ENCODE peak calls at places on chromosome 6, in seven cellular contexts. C is pancreas, Y is lung, J is Panc1, Q is epithelial cell of proximal tubule, A is heart right ventricle, V is psoas muscle. X is an unnamed sample.

GRCh38 chr6:26033942-26034354 is 53.3 kb upstream of the HFE start:
- DNase-seq in C (peak; percentile 40), Y (no peak), J (no peak), Q (no peak), A (no peak), V (peak; percentile 61), X (no peak)

GRCh38 chr6:52741872-52742271 is 21.4 kb downstream of the GSTA2 start:
- DNase-seq in C (no peak), Y (no peak), J (no peak), Q (no peak), A (no peak), V (no peak), X (no peak)

GRCh38 chr6:44096615-44097014 is 30.6 kb downstream of the MRPL14 start:
- DNase-seq in C (peak; percentile 75), Y (peak; percentile 81), J (no peak), Q (no peak), A (peak; percentile 67), V (peak; percentile 75), X (peak; percentile 84)

GRCh38 chr6:101341926-101342325 is 51.6 kb upstream of the GRIK2 start:
- DNase-seq in C (no peak), Y (no peak), J (no peak), Q (no peak), A (no peak), V (no peak), X (no peak)

GRCh38 chr6:73455865-73456629 is 4.0 kb upstream of the CGAS start:
- DNase-seq in C (no peak), Y (no peak), J (no peak), Q (no peak), A (no peak), V (no peak), X (peak; percentile 91)

GRCh38 chr6:52538921-52539354 is 37.9 kb downstream of the TRAM2 start:
- DNase-seq in C (no peak), Y (no peak), J (no peak), Q (no peak), A (no peak), V (no peak), X (no peak)

GRCh38 chr6:5127106-5127687 is 42.1 kb downstream of the PPP1R3G start:
- DNase-seq in C (no peak), Y (no peak), J (no peak), Q (no peak), A (no peak), V (no peak), X (no peak)

GRCh38 chr6:156316613-156317012 is 460.6 kb upstream of the ARID1B start:
- DNase-seq in C (no peak), Y (no peak), J (no peak), Q (no peak), A (no peak), V (no peak), X (no peak)

GRCh38 chr6:170157567-170158218 is 133.2 kb downstream of the DLL1 start:
- DNase-seq in C (no peak), Y (no peak), J (no peak), Q (no peak), A (no peak), V (no peak), X (no peak)

GRCh38 chr6:25384234-25384633 is 105.1 kb downstream of the CARMIL1 start:
- DNase-seq in C (no peak), Y (no peak), J (no peak), Q (no peak), A (no peak), V (no peak), X (no peak)

GRCh38 chr6:90233994-90234393 is 62.6 kb downstream of the BACH2 start:
- DNase-seq in C (no peak), Y (no peak), J (no peak), Q (no peak), A (no peak), V (no peak), X (no peak)

GRCh38 chr6:36340341-36340670 is 3.6 kb upstream of the BNIP5 start:
- DNase-seq in C (no peak), Y (no peak), J (no peak), Q (no peak), A (no peak), V (no peak), X (no peak)

GRCh38 chr6:36343109-36343508 is 6.4 kb upstream of the BNIP5 start:
- DNase-seq in C (no peak), Y (no peak), J (no peak), Q (no peak), A (no peak), V (no peak), X (no peak)

GRCh38 chr6:36339156-36339555 is 2.5 kb upstream of the BNIP5 start:
- DNase-seq in C (no peak), Y (no peak), J (no peak), Q (no peak), A (no peak), V (no peak), X (no peak)

GRCh38 chr6:36337814-36338213 is 1.1 kb upstream of the BNIP5 start:
- DNase-seq in C (no peak), Y (no peak), J (no peak), Q (no peak), A (no peak), V (no peak), X (no peak)

DNA sequence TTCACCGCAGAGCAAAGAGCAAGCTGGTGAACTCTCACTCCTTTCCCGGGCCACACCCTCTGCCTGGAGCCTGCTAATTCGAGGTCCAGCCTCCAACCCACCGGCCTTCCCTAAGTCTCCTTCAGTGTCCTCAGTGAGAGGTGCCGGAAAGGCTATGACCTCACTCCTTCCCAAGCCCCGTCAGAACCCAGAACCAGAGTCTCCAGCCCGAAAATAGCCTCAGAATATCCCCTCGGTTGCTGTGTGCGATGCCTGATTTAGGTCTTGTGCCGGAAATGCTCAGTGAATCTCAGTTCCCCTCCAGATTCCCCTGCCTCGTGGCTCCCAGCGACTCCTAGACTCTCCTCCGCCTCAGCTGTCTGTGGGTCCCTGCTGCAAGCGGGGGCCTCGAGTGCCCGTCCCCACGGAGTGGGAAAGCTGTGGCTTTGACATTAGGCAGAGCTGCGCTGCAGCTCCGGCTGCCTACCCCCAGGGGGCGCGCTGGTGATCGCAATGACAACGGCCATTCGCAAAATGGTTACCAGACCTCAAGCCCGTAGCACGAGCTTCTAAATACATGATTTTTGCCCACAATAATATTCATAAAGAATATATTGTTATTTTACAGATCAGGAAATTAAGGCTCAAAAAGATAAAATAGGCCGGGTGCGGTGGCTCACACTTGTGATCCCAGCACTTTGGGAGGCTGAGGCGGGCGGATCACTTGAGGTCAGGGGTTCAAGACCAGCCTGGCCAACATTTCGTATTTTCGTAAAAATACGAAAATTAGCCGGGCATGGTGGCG is 4.2 kb upstream of the BNIP5 start:
- DNase-seq in C (peak; percentile 78), Y (peak; percentile 78), J (peak; percentile 42), Q (no peak), A (peak; percentile 85), V (peak; percentile 80), X (peak; percentile 75)
- H3K4me3 ChIP-seq in C (no peak overlapping the region), Y (no peak overlapping the region), J (peak overlapping the region; percentile 70), Q (peak overlapping the region; percentile 34), A (peak overlapping the region; percentile 16), V (peak overlapping the region; percentile 22), X (no peak overlapping the region)

GRCh38 chr6:144283781-144284473 is 1.2 kb upstream of the UTRN start:
- DNase-seq in C (no peak), Y (peak; percentile 7), J (no peak), Q (no peak), A (no peak), V (no peak), X (peak; percentile 45)
- TF ChIP-seq CTCF in C (no peak), Y (no peak), J (no peak), Q (peak; percentile 17), A (no peak), V (no peak), X (peak; percentile 20)

GRCh38 chr6:16700202-16700997 is 60.9 kb downstream of the ATXN1 start:
- DNase-seq in C (no peak), Y (no peak), J (no peak), Q (no peak), A (no peak), V (no peak), X (no peak)

GRCh38 chr6:16707101-16707783 is 54.0 kb downstream of the ATXN1 start:
- DNase-seq in C (no peak), Y (no peak), J (no peak), Q (no peak), A (no peak), V (no peak), X (no peak)

GRCh38 chr6:16705403-16705993 is 55.8 kb downstream of the ATXN1 start:
- DNase-seq in C (no peak), Y (no peak), J (no peak), Q (no peak), A (no peak), V (no peak), X (no peak)

GRCh38 chr6:16706029-16706428 is 55.2 kb downstream of the ATXN1 start:
- DNase-seq in C (no peak), Y (no peak), J (no peak), Q (no peak), A (no peak), V (no peak), X (no peak)

DNA sequence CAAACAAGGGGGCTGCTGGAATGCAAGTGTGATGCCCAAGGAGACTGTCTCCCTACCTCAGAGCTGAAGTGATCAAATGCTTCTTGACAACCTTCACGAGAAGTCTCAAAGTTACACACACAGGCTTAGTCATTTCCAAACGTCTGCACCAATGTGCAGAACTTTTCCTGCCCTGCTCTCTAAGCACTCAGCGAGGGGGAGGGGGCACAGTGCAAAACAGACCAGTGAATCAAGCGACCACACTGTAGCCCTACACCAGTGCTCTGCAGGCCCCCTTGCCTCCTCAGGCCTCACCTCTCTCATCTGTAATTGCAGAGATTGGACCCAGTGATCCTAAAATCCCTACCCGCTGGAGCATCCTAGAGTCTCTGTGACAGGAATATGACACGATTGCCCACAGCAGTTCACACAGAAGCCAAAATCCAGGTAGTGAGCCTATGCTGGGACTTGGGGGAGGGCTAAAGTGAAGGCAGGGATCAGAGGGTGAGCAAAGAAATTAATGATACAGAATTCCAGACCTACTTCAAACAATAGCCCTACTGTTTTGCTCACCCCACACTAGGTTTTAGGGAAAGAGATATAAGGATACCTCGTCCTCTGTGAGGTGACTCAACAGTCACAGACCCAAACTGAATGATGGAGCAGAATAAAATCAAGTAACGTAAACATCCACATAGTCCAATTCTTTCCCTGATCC is 56.4 kb downstream of the ATXN1 start:
- DNase-seq in C (no peak), Y (no peak), J (no peak), Q (no peak), A (no peak), V (no peak), X (peak; percentile 41)
- H3K4me3 ChIP-seq in C (no peak overlapping the region), Y (no peak overlapping the region), J (peak overlapping the region; percentile 49), Q (no peak overlapping the region), A (peak overlapping the region; percentile 28), V (no peak overlapping the region), X (no peak overlapping the region)

DNA sequence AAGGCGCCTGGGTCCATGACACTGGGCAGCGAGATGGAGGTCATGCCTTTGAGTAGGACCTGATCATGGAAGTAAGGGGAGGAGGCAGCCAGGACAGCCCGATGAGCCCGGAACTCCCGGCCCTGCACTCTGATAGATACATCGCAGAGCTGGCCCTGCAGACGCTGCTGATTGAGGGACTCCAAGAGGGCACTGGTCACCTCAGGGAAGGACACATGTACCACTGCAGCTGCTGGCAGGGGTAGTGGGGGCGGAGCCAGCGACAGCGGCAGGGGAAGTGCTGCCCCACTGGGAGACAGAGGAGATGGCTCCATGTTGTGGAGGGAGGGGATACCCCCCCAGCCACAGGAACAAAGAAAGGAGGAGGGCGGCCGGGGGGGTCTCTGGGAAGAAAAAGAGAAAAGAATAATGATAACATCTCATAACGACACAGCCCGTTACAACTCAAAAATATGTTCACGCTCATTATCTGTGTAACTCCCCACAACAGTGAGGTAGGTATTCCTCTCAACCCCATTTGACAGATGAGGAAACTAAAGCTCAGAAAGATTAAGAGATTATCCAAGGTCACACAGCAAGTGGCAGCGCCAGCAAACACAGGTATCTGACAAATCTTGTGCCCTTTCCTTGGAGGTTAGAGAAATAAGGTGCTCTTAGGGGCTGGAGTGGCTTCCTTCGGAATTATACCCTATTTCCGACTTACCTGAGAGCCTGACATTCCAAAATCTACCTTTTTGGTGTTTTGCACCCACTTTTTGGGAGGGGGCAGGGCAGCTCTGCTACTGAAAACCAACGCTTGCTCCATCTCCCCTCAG is 734 bp downstream of the ZBTB22 start:
- DNase-seq in C (peak; percentile 67), Y (no peak), J (no peak), Q (no peak), A (peak; percentile 57), V (no peak), X (no peak)
- TF ChIP-seq CTCF in C (no peak), Y (no peak), J (no peak), Q (no peak), A (no peak), V (no peak), X (no peak)

X was measured in fibroblast of pulmonary artery.